ENCODE peak calls at places on chromosome 22, in ten cellular contexts. B, I, X, C, Q, A, J, O, V and D are unnamed samples.

GRCh38 chr22:24180316-24181087 is 785 bp upstream of the SUSD2 start:
- DNase-seq in B (no peak), I (no peak), X (no peak), C (no peak), Q (no peak), A (no peak), J (no peak), O (no peak), V (no peak), D (no peak)

GRCh38 chr22:42880815-42881214 is 23.7 kb upstream of the ARFGAP3 start:
- DNase-seq in B (peak; percentile 45), I (no peak), X (no peak), C (no peak), Q (no peak), A (no peak), J (no peak), O (no peak), V (no peak), D (no peak)

GRCh38 chr22:46726066-46726985 is 11.7 kb downstream of the CERK start:
- DNase-seq in B (no peak), I (no peak), X (no peak), C (no peak), Q (no peak), A (no peak), J (no peak), O (no peak), V (no peak), D (peak; percentile 34)

GRCh38 chr22:46519377-46519776 is 18.0 kb downstream of the CELSR1 start:
- DNase-seq in B (no peak), I (no peak), X (no peak), C (no peak), Q (no peak), A (no peak), J (no peak), O (no peak), V (no peak), D (no peak)

GRCh38 chr22:26139320-26139719 is 29.9 kb upstream of the SEZ6L start:
- DNase-seq in B (no peak), I (no peak), X (no peak), C (no peak), Q (peak; percentile 10), A (no peak), J (no peak), O (no peak), V (no peak), D (no peak)

GRCh38 chr22:46276563-46276962 is 8.8 kb downstream of the TTC38 start:
- DNase-seq in B (no peak), I (no peak), X (no peak), C (no peak), Q (no peak), A (no peak), J (no peak), O (no peak), V (no peak), D (no peak)

GRCh38 chr22:24230911-24231656 is 13.8 kb downstream of the GGT5 start:
- DNase-seq in B (peak; percentile 93), I (no peak), X (no peak), C (peak; percentile 60), Q (no peak), A (no peak), J (peak; percentile 61), O (peak; percentile 51), V (no peak), D (peak; percentile 80)

GRCh38 chr22:42939451-42939881 is 75.5 kb downstream of the PACSIN2 start:
- DNase-seq in B (no peak), I (no peak), X (no peak), C (peak; percentile 69), Q (no peak), A (no peak), J (no peak), O (no peak), V (no peak), D (no peak)

GRCh38 chr22:22159384-22159783 is 85.2 kb upstream of the VPREB1 start:
- DNase-seq in B (no peak), I (no peak), X (no peak), C (no peak), Q (no peak), A (no peak), J (no peak), O (no peak), V (no peak), D (no peak)

GRCh38 chr22:43008509-43008908 is 6.4 kb downstream of the PACSIN2 start:
- DNase-seq in B (no peak), I (no peak), X (no peak), C (peak; percentile 80), Q (no peak), A (no peak), J (no peak), O (no peak), V (no peak), D (no peak)

GRCh38 chr22:42520663-42521546 is 1.3 kb upstream of the RRP7A start:
- DNase-seq in B (no peak), I (no peak), X (peak; percentile 60), C (no peak), Q (no peak), A (no peak), J (no peak), O (no peak), V (no peak), D (no peak)

DNA sequence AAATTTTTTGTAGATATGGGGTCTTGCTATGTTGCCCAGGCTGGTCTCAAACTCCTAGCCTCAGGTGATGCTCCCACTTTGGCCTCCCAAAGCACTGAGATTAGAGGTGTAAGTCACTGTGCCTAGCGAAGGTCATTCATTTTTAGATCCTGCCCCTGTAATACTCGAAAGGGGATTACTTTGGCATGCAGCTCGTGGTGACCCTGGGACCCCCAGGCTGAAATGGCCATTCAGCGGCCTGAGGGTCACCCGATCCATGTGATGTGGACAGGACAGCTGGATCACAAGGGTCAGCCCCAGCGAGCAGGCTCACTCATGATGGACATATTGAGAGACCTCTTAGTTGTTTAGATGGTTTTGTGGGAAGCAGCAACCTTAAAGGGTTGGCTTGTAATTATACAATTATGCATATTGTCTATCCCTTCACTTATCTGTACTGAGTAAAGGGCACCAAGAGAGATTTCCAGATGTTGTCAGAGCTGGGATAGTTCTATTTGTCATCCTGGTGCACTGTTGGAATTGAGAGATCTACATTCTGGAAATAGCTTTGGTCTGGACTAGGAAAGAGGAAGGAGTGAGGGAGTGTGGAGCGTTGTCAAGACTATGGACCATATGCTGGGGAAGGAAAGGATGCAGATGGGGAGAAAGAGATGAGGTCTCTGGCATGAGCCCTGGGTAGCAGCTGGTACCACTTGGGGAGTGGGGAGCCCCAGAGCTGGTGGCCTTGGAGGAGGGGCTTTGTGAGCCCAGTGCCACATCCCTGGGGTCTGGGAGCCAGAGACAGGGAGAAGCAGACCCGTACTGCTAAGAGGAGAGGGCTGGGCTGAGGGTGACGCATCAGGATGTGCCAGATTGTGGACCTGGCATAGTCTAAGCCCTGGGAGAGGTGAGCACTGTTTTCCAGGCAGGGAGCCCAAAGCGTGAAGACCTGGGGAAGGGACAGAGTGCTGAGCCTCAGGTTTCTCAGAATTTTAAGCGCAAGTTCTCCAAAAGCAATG is 15.5 kb downstream of the RHBDD3 start:
- DNase-seq in B (no peak), I (no peak), X (no peak), C (no peak), Q (no peak), A (no peak), J (no peak), O (no peak), V (no peak), D (no peak)
- TF ChIP-seq CTCF in B (no peak), I (no peak), X (no peak), C (no peak), Q (no peak), A (no peak), J (no peak), O (no peak), V (no peak), D (no peak)

GRCh38 chr22:19957445-19957844 is 15.8 kb upstream of the TXNRD2 start:
- DNase-seq in B (no peak), I (no peak), X (no peak), C (no peak), Q (no peak), A (no peak), J (no peak), O (no peak), V (no peak), D (no peak)
- TF ChIP-seq CTCF in B (no peak), I (no peak), X (no peak), C (no peak), Q (no peak), A (peak; percentile 22), J (peak; percentile 57), O (peak; percentile 16), V (no peak), D (no peak)

DNA sequence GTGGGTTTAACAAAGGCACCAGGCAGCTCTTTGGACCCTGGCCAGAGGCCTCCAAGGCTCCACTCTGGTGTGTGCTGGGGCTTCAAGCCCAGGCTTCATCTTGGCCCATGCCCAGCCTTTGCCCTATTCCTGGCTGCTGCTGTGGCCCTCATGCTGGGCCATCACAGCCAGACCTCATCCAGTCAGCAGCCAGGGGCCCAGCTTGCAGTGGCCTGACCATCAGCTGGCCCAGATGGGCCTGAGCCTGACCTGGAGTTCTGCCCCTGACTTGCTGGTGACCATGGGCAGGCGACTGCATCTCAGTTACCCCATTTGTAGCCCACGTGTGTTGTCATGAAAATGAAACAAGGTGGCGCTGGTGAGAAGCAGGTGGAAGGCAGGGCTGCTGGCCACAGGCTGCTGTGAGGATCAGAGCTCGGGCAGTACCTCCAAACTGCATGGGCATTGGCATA is 76.1 kb downstream of the MED15 start:
- DNase-seq in B (peak; percentile 45), I (no peak), X (no peak), C (no peak), Q (peak; percentile 58), A (no peak), J (no peak), O (no peak), V (no peak), D (no peak)
- TF ChIP-seq CTCF in B (no peak), I (peak; percentile 5), X (no peak), C (no peak), Q (no peak), A (no peak), J (peak; percentile 62), O (peak; percentile 68), V (no peak), D (no peak)

GRCh38 chr22:45195616-45196015 is 31.9 kb downstream of the NUP50 start:
- DNase-seq in B (no peak), I (no peak), X (no peak), C (no peak), Q (no peak), A (no peak), J (no peak), O (no peak), V (no peak), D (no peak)

GRCh38 chr22:45194686-45195085 is 31.0 kb downstream of the NUP50 start:
- DNase-seq in B (no peak), I (no peak), X (no peak), C (no peak), Q (no peak), A (no peak), J (no peak), O (no peak), V (no peak), D (peak; percentile 16)

GRCh38 chr22:45190473-45190872 is 26.7 kb downstream of the NUP50 start:
- DNase-seq in B (no peak), I (no peak), X (peak; percentile 7), C (no peak), Q (no peak), A (no peak), J (no peak), O (no peak), V (no peak), D (no peak)

GRCh38 chr22:45196308-45196707 is 32.6 kb downstream of the NUP50 start:
- DNase-seq in B (no peak), I (no peak), X (no peak), C (no peak), Q (no peak), A (no peak), J (no peak), O (no peak), V (no peak), D (no peak)

GRCh38 chr22:45192701-45193187 is 29.0 kb downstream of the NUP50 start:
- DNase-seq in B (peak; percentile 48), I (no peak), X (peak; percentile 88), C (no peak), Q (no peak), A (no peak), J (no peak), O (no peak), V (no peak), D (peak; percentile 13)
- TF ChIP-seq CTCF in B (no peak), I (no peak), X (no peak), C (no peak), Q (no peak), A (peak; percentile 35), J (peak; percentile 48), O (peak; percentile 51), V (no peak), D (no peak)